ENCODE peak calls at places on chromosomes 7 and 10, in eight cellular contexts. D, U, Q, M, V, K, B and T are unnamed samples.

GRCh38 chr7:40885503-40885902 is 750.7 kb downstream of the SUGCT start:
- DNase-seq in D (no peak), K (no peak), Q (no peak), M (no peak), U (no peak), B (no peak), V (peak), T (no peak)

GRCh38 chr7:141551080-141551772 is at the start of gene AGK:
- DNase-seq in U (peak), V (peak), D (peak), B (peak), M (peak), Q (peak), K (peak), T (peak)

GRCh38 chr7:77245015-77245755 is 45.6 kb upstream of the FGL2 start:
- DNase-seq in D (peak), M (no peak), K (no peak), V (no peak), Q (no peak), U (no peak), B (no peak), T (no peak)

GRCh38 chr10:69152002-69152401 is 28.0 kb downstream of the VPS26A start:
- DNase-seq in U (no peak), V (no peak), B (no peak), Q (no peak), D (no peak), K (no peak), M (no peak), T (no peak)

GRCh38 chr7:156058248-156058647 is 246.0 kb upstream of the SHH start:
- DNase-seq in K (no peak), Q (no peak), B (no peak), V (no peak), M (no peak), D (no peak), U (no peak), T (no peak)

GRCh38 chr7:28931565-28931964 is 26.6 kb downstream of the TRIL start:
- DNase-seq in K (no peak), U (no peak), M (no peak), Q (no peak), D (no peak), V (no peak), B (no peak), T (no peak)

GRCh38 chr7:26441640-26442277 is 150.1 kb downstream of the SNX10 start:
- DNase-seq in B (no peak), D (no peak), U (no peak), K (no peak), Q (no peak), V (no peak), M (no peak), T (no peak)

GRCh38 chr7:108348913-108349312 is 107.3 kb downstream of the NRCAM start:
- DNase-seq in K (no peak), B (no peak), U (no peak), V (peak), Q (no peak), M (no peak), D (no peak), T (no peak)

GRCh38 chr7:138625849-138626230 is 75.3 kb downstream of the SVOPL start:
- DNase-seq in B (no peak), Q (no peak), K (no peak), M (no peak), U (no peak), V (no peak), D (no peak), T (no peak)

GRCh38 chr7:17939670-17940301 is 508 bp downstream of the SNX13 start:
- DNase-seq in Q (no peak), U (peak), M (no peak), V (peak), D (peak), B (peak), K (peak), T (no peak)

GRCh38 chr10:76553700-76554470 is 1083.7 kb downstream of the KCNMA1 start:
- DNase-seq in V (no peak), D (no peak), M (no peak), K (no peak), U (no peak), B (no peak), Q (no peak), T (no peak)

GRCh38 chr7:19899517-19899916 is 126.1 kb upstream of the TMEM196 start:
- DNase-seq in B (no peak), V (no peak), U (no peak), D (no peak), M (peak), K (no peak), Q (no peak), T (no peak)

GRCh38 chr7:5713124-5713912 is 68.1 kb downstream of the RNF216 start:
- DNase-seq in U (no peak), Q (no peak), D (no peak), K (no peak), B (no peak), M (no peak), V (no peak), T (no peak)

GRCh38 chr10:1130995-1131790 is 75.0 kb downstream of the WDR37 start:
- DNase-seq in D (no peak), M (no peak), U (no peak), Q (no peak), V (no peak), B (no peak), K (no peak), T (no peak)

GRCh38 chr10:80443531-80443974 is 10.6 kb upstream of the TSPAN14 start:
- DNase-seq in U (peak), D (peak), B (no peak), Q (no peak), V (no peak), M (no peak), K (peak), T (no peak)

GRCh38 chr7:88357295-88357694 is 50.6 kb upstream of the STEAP4 start:
- DNase-seq in D (peak), B (no peak), K (no peak), U (no peak), V (no peak), Q (no peak), M (no peak), T (no peak)

GRCh38 chr7:25389489-25390106 is 161.3 kb upstream of the NPVF start:
- DNase-seq in Q (peak), U (peak), M (peak), B (no peak), K (no peak), V (peak), D (peak), T (no peak)

GRCh38 chr10:94370501-94370900 is 7.8 kb upstream of the NOC3L start:
- DNase-seq in Q (no peak), M (no peak), B (no peak), K (no peak), U (no peak), V (no peak), D (no peak), T (no peak)

GRCh38 chr7:94095359-94096009 is 91.3 kb upstream of the BET1 start:
- DNase-seq in D (no peak), B (no peak), U (no peak), K (no peak), M (no peak), V (no peak), Q (no peak), T (no peak)

GRCh38 chr7:132783824-132784223 is 207.6 kb upstream of the PLXNA4 start:
- DNase-seq in D (no peak), V (peak), M (peak), B (no peak), Q (no peak), K (no peak), U (no peak), T (no peak)

GRCh38 chr7:29915481-29916215 is 74.0 kb downstream of the SCRN1 start:
- DNase-seq in D (no peak), M (no peak), V (no peak), Q (no peak), K (no peak), U (no peak), B (no peak), T (no peak)

GRCh38 chr10:118459642-118460193 is 117.6 kb upstream of the FAM204A start:
- DNase-seq in U (peak), V (peak), Q (no peak), D (peak), M (peak), K (peak), B (peak), T (no peak)

GRCh38 chr10:89837173-89838001 is 136.0 kb downstream of the KIF20B start:
- DNase-seq in Q (peak), D (peak), M (no peak), B (no peak), U (no peak), V (no peak), K (no peak), T (no peak)

GRCh38 chr7:65927489-65928448 is 54.2 kb downstream of the GUSB start:
- DNase-seq in K (no peak), Q (no peak), B (no peak), V (no peak), M (no peak), U (no peak), D (peak), T (no peak)

GRCh38 chr10:99709480-99710229 is 22.3 kb downstream of the COX15 start:
- DNase-seq in V (no peak), K (peak), U (no peak), Q (no peak), M (no peak), B (no peak), D (no peak), T (no peak)

GRCh38 chr7:36749282-36749960 is 25.1 kb upstream of the AOAH start:
- DNase-seq in D (no peak), B (no peak), Q (no peak), U (no peak), M (no peak), V (no peak), K (no peak), T (no peak)

GRCh38 chr7:75921479-75921878 is 6.5 kb downstream of the POR start:
- DNase-seq in U (no peak), M (no peak), B (no peak), Q (no peak), V (no peak), K (no peak), D (no peak), T (no peak)

GRCh38 chr7:91609525-91609924 is 271.0 kb downstream of the MTERF1 start:
- DNase-seq in V (no peak), U (no peak), Q (no peak), D (no peak), B (no peak), M (no peak), K (no peak), T (no peak)

GRCh38 chr10:27035163-27035562 is 65.1 kb downstream of the ANKRD26 start:
- DNase-seq in M (no peak), Q (no peak), U (no peak), V (no peak), D (no peak), K (no peak), B (no peak), T (no peak)

GRCh38 chr7:127527561-127527960 is 57.8 kb downstream of the GCC1 start:
- DNase-seq in D (no peak), V (no peak), B (no peak), U (no peak), M (no peak), K (no peak), Q (no peak), T (no peak)

GRCh38 chr7:114444196-114444595 is 29.6 kb downstream of the FOXP2 start:
- DNase-seq in V (no peak), M (no peak), Q (no peak), B (no peak), K (no peak), D (no peak), U (no peak), T (no peak)

GRCh38 chr10:5737352-5737751 is 52.7 kb downstream of the TASOR2 start:
- DNase-seq in M (no peak), D (no peak), Q (no peak), V (no peak), K (peak), B (no peak), U (peak), T (no peak)

GRCh38 chr7:120856621-120857352 is 1.2 kb downstream of the TSPAN12 start:
- DNase-seq in D (peak), K (peak), B (no peak), U (no peak), V (no peak), Q (peak), M (no peak), T (no peak)

GRCh38 chr10:77001186-77001585 is 636.4 kb downstream of the KCNMA1 start:
- DNase-seq in U (no peak), B (no peak), M (no peak), K (no peak), Q (no peak), D (no peak), V (no peak), T (no peak)

GRCh38 chr10:10977978-10978377 is 39.7 kb upstream of the CELF2 start:
- DNase-seq in M (no peak), D (no peak), B (no peak), K (no peak), U (no peak), Q (no peak), V (no peak), T (no peak)

GRCh38 chr10:26217396-26218105 is 977 bp downstream of the GAD2 start:
- DNase-seq in D (no peak), Q (no peak), B (no peak), U (no peak), V (no peak), K (peak), M (no peak), T (no peak)

GRCh38 chr10:122281751-122282150 is 10.7 kb downstream of the BTBD16 start:
- DNase-seq in Q (no peak), B (no peak), D (no peak), M (no peak), K (peak), V (no peak), U (no peak), T (no peak)

GRCh38 chr10:122280156-122280555 is 9.1 kb downstream of the BTBD16 start:
- DNase-seq in U (no peak), D (no peak), B (no peak), M (no peak), V (no peak), Q (no peak), K (peak), T (no peak)

GRCh38 chr10:122280977-122281376 is 9.9 kb downstream of the BTBD16 start:
- DNase-seq in M (no peak), D (no peak), U (no peak), K (no peak), Q (no peak), B (no peak), V (no peak), T (no peak)

GRCh38 chr10:122277737-122278136 is 6.6 kb downstream of the BTBD16 start:
- DNase-seq in M (no peak), U (no peak), Q (no peak), B (no peak), D (no peak), K (no peak), V (no peak), T (no peak)

GRCh38 chr10:122279725-122280141 is 8.6 kb downstream of the BTBD16 start:
- DNase-seq in M (no peak), U (peak), Q (no peak), K (peak), B (no peak), V (peak), D (peak), T (no peak)
- TF ChIP-seq CTCF in M (peak), U (peak), Q (peak), K (peak), B (no peak), V (peak), D (no peak), T (peak)

GRCh38 chr10:73785721-73786511 is 510 bp downstream of the ZSWIM8 start:
- DNase-seq in M (no peak), D (peak), U (peak), Q (no peak), V (no peak), B (no peak), K (peak), T (no peak)
- TF ChIP-seq CTCF in M (no peak), D (no peak), U (peak), Q (no peak), V (no peak), B (no peak), K (no peak), T (no peak)

GRCh38 chr10:85791846-85792532 is 574.6 kb downstream of the GRID1 start:
- DNase-seq in Q (no peak), D (no peak), V (no peak), U (peak), B (peak), K (no peak), M (no peak), T (no peak)
- TF ChIP-seq CTCF in Q (peak), D (no peak), V (no peak), U (peak), B (no peak), K (peak), M (no peak), T (peak)

GRCh38 chr7:1555046-1555812 is 776 bp downstream of the TMEM184A start:
- DNase-seq in D (peak), Q (no peak), K (no peak), B (no peak), U (no peak), M (no peak), V (peak), T (no peak)
- TF ChIP-seq CTCF in D (no peak), Q (no peak), K (no peak), B (no peak), U (no peak), M (no peak), V (no peak), T (no peak)

GRCh38 chr10:52818019-52818418 is 45.4 kb upstream of the MBL2 start:
- DNase-seq in V (peak), K (no peak), M (no peak), D (peak), U (peak), B (no peak), Q (peak), T (no peak)
- TF ChIP-seq CTCF in V (peak), K (peak), M (no peak), D (no peak), U (peak), B (no peak), Q (peak), T (peak)

GRCh38 chr7:50314778-50315177 is 10.3 kb downstream of the IKZF1 start:
- DNase-seq in U (no peak), D (no peak), V (no peak), K (no peak), M (no peak), Q (no peak), B (no peak), T (no peak)

GRCh38 chr7:50317697-50318640 is 13.5 kb downstream of the IKZF1 start:
- DNase-seq in M (no peak), B (no peak), Q (no peak), D (no peak), U (no peak), V (no peak), K (no peak), T (no peak)

GRCh38 chr7:50315739-50316671 is 11.5 kb downstream of the IKZF1 start:
- DNase-seq in Q (no peak), U (peak), M (no peak), D (no peak), K (no peak), B (no peak), V (no peak), T (no peak)

GRCh38 chr7:50315193-50315592 is 10.7 kb downstream of the IKZF1 start:
- DNase-seq in D (no peak), K (no peak), U (peak), M (no peak), V (no peak), B (no peak), Q (no peak), T (no peak)

GRCh38 chr7:50317221-50317678 is 12.7 kb downstream of the IKZF1 start:
- DNase-seq in K (no peak), U (no peak), D (no peak), B (no peak), M (no peak), Q (no peak), V (no peak), T (no peak)
- TF ChIP-seq CTCF in K (no peak), U (peak), D (no peak), B (no peak), M (no peak), Q (peak), V (no peak), T (no peak)